ENCODE peak calls at places on chromosomes 16 and 17, in four cellular contexts. D, W, T and B are unnamed samples.

GRCh38 chr16:85515830-85516397 is 97.2 kb upstream of the GSE1 start:
- DNase-seq in W (no peak), T (no peak), D (no peak), B (no peak)

GRCh38 chr17:47987240-47987835 is 16.4 kb downstream of the CDK5RAP3 start:
- DNase-seq in W (no peak), D (no peak), T (peak), B (peak)

GRCh38 chr16:88331989-88332920 is 50.5 kb upstream of the ZNF469 start:
- DNase-seq in D (no peak), W (no peak), T (peak), B (peak)

GRCh38 chr16:15954814-15955151 is 5.4 kb downstream of the ABCC1 start:
- DNase-seq in T (peak), W (no peak), D (no peak), B (no peak)

GRCh38 chr17:19753049-19753444 is 4.9 kb upstream of the ALDH3A1 start:
- DNase-seq in D (no peak), W (no peak), T (peak), B (peak)

GRCh38 chr17:63431939-63432804 is 13.9 kb downstream of the CYB561 start:
- DNase-seq in T (no peak), D (no peak), W (no peak), B (no peak)

GRCh38 chr17:17084941-17085340 is 42.7 kb downstream of the MPRIP start:
- DNase-seq in D (no peak), W (no peak), T (no peak), B (no peak)

GRCh38 chr16:89669755-89670154 is 12.1 kb downstream of the SPATA33 start:
- DNase-seq in T (no peak), D (no peak), W (no peak), B (no peak)

GRCh38 chr16:86555763-86556130 is 712 bp upstream of the MTHFSD start:
- DNase-seq in D (no peak), T (no peak), W (no peak), B (no peak)

GRCh38 chr16:11497329-11497805 is 89.4 kb downstream of the LITAF start:
- DNase-seq in W (no peak), T (peak), D (no peak), B (peak)

GRCh38 chr17:37792787-37793186 is 47.9 kb upstream of the HNF1B start:
- DNase-seq in D (no peak), W (no peak), T (peak), B (peak)

GRCh38 chr16:57988929-57989328 is 11.5 kb downstream of the ZNF319 start:
- DNase-seq in W (no peak), D (no peak), T (no peak), B (no peak)

GRCh38 chr17:78935419-78936323 is 10.5 kb upstream of the TIMP2 start:
- DNase-seq in D (no peak), W (no peak), T (peak), B (peak)

GRCh38 chr17:1234455-1234854 is 35.8 kb upstream of the BHLHA9 start:
- DNase-seq in D (no peak), W (no peak), T (no peak), B (peak)

GRCh38 chr16:89193021-89193575 is 7.2 kb downstream of the SLC22A31 start:
- DNase-seq in W (no peak), D (no peak), T (peak), B (no peak)

GRCh38 chr17:75627094-75627493 is 6.1 kb upstream of the SMIM5 start:
- DNase-seq in W (no peak), T (no peak), D (no peak), B (no peak)

GRCh38 chr16:3948378-3948995 is 68.0 kb upstream of the CREBBP start:
- DNase-seq in T (no peak), W (no peak), D (no peak), B (no peak)

GRCh38 chr16:67412294-67412693 is 4.0 kb downstream of the ZDHHC1 start:
- DNase-seq in T (no peak), W (no peak), D (no peak), B (no peak)

GRCh38 chr17:22300731-22301352 is 608.5 kb downstream of the KCNJ18 start:
- DNase-seq in D (no peak), W (no peak), T (peak), B (no peak)

GRCh38 chr16:85449885-85450245 is 163.3 kb upstream of the GSE1 start:
- DNase-seq in T (no peak), D (no peak), W (no peak), B (peak)

GRCh38 chr17:11182430-11182829 is 58.6 kb upstream of the SHISA6 start:
- DNase-seq in W (no peak), T (no peak), D (no peak), B (no peak)

GRCh38 chr17:80921159-80921558 is 70.5 kb upstream of the CHMP6 start:
- DNase-seq in D (no peak), W (no peak), T (no peak), B (no peak)

GRCh38 chr17:32590974-32591373 is 104.2 kb downstream of the CDK5R1 start:
- DNase-seq in W (no peak), D (no peak), T (no peak), B (no peak)

GRCh38 chr16:56989988-56990387 is 631 bp downstream of the NLRC5 start:
- DNase-seq in D (no peak), W (no peak), T (no peak), B (no peak)

GRCh38 chr17:64146418-64147109 is 16.6 kb upstream of the ERN1 start:
- DNase-seq in T (peak), W (peak), D (peak), B (peak)

GRCh38 chr16:86924537-86924936 is 346.2 kb downstream of the FOXL1 start:
- DNase-seq in D (no peak), W (no peak), T (peak), B (peak)

GRCh38 chr17:19508327-19508867 is 25.3 kb upstream of the SLC47A1 start:
- DNase-seq in T (no peak), W (peak), D (peak), B (no peak)